ENCODE peak calls at places on chromosome 16, in eight cellular contexts. X is colonic mucosa; Z is body of pancreas; E is HuH-7; R is stimulated activated effector memory CD8-positive, alpha-beta T cell treated with anti-CD3 and anti-CD28 coated beads, Interleukin-12 subunit alpha, Interleukin-12 subunit beta, amount 100 ng/mL, for 72 hours; P is SK-N-DZ; V is CD4-positive, alpha-beta T cell; W is heart left ventricle. S is an unnamed sample.

GRCh38 chr16:82523786-82524185 is 103.0 kb upstream of the CDH13 start:
- DNase-seq in X (no peak), Z (no peak), E (no peak), R (no peak), P (no peak), V (no peak), W (no peak), S (no peak)

GRCh38 chr16:21603920-21604319 is 4.5 kb downstream of the METTL9 start:
- DNase-seq in X (no peak), Z (no peak), E (peak; percentile 18), R (no peak), P (no peak), V (no peak), W (no peak), S (peak; percentile 16)

GRCh38 chr16:47713225-47713595 is 252.1 kb downstream of the PHKB start:
- DNase-seq in X (no peak), Z (no peak), E (no peak), R (no peak), P (no peak), V (no peak), W (no peak), S (peak; percentile 13)

GRCh38 chr16:11215935-11216556 is 40.0 kb downstream of the SOCS1 start:
- DNase-seq in X (no peak), Z (no peak), E (no peak), R (no peak), P (no peak), V (no peak), W (no peak), S (no peak)

GRCh38 chr16:11896776-11897175 is 19.0 kb downstream of the GSPT1 start:
- DNase-seq in X (no peak), Z (no peak), E (no peak), R (no peak), P (no peak), V (no peak), W (no peak), S (no peak)

GRCh38 chr16:28589069-28589468 is 7.8 kb downstream of the SULT1A2 start:
- DNase-seq in X (no peak), Z (no peak), E (no peak), R (no peak), P (no peak), V (no peak), W (no peak), S (no peak)

GRCh38 chr16:78461496-78461938 is 362.1 kb downstream of the WWOX start:
- DNase-seq in X (peak; percentile 66), Z (no peak), E (no peak), R (no peak), P (no peak), V (no peak), W (no peak), S (no peak)

GRCh38 chr16:57061084-57061905 is 31.1 kb upstream of the CPNE2 start:
- DNase-seq in X (no peak), Z (peak; percentile 61), E (no peak), R (no peak), P (no peak), V (no peak), W (peak; percentile 81), S (peak; percentile 75)

GRCh38 chr16:1543085-1543896 is 9.8 kb downstream of the TMEM204 start:
- DNase-seq in X (peak; percentile 40), Z (peak; percentile 36), E (peak; percentile 56), R (no peak), P (no peak), V (no peak), W (peak; percentile 85), S (peak; percentile 53)

GRCh38 chr16:58536278-58536677 is 21.0 kb downstream of the SETD6 start:
- DNase-seq in X (no peak), Z (no peak), E (no peak), R (no peak), P (no peak), V (no peak), W (no peak), S (no peak)

GRCh38 chr16:81861503-81861902 is 82.4 kb downstream of the PLCG2 start:
- DNase-seq in X (no peak), Z (no peak), E (no peak), R (no peak), P (no peak), V (no peak), W (no peak), S (no peak)

GRCh38 chr16:57347858-57348257 is 10.7 kb upstream of the CCL22 start:
- DNase-seq in X (no peak), Z (no peak), E (no peak), R (no peak), P (no peak), V (no peak), W (no peak), S (no peak)

GRCh38 chr16:30658731-30659506 is 688 bp downstream of the FBRS start:
- DNase-seq in X (peak; percentile 84), Z (peak; percentile 78), E (peak; percentile 71), R (no peak), P (peak; percentile 98), V (peak; percentile 95), W (peak; percentile 85), S (peak; percentile 80)

GRCh38 chr16:75644240-75645012 is 3.0 kb downstream of the KARS1 start:
- DNase-seq in X (no peak), Z (no peak), E (no peak), R (no peak), P (no peak), V (no peak), W (no peak), S (no peak)

GRCh38 chr16:87240211-87241134 is 76.7 kb downstream of the C16orf95 start:
- DNase-seq in X (peak; percentile 29), Z (no peak), E (no peak), R (no peak), P (no peak), V (no peak), W (no peak), S (no peak)

GRCh38 chr16:11619327-11619851 is 32.7 kb upstream of the LITAF start:
- DNase-seq in X (no peak), Z (no peak), E (no peak), R (no peak), P (no peak), V (peak; percentile 35), W (no peak), S (no peak)

GRCh38 chr16:68090109-68090508 is 4.9 kb downstream of the NFATC3 start:
- DNase-seq in X (no peak), Z (no peak), E (no peak), R (no peak), P (no peak), V (no peak), W (no peak), S (no peak)

GRCh38 chr16:24036614-24037013 is 200.8 kb downstream of the PRKCB start:
- DNase-seq in X (peak; percentile 48), Z (peak; percentile 18), E (peak; percentile 63), R (no peak), P (peak; percentile 67), V (no peak), W (peak; percentile 13), S (peak; percentile 51)

GRCh38 chr16:12661656-12662172 is 142.0 kb downstream of the CPPED1 start:
- DNase-seq in X (peak; percentile 22), Z (no peak), E (peak; percentile 62), R (no peak), P (no peak), V (no peak), W (no peak), S (no peak)

GRCh38 chr16:61148930-61149329 is 887.3 kb downstream of the CDH8 start:
- DNase-seq in X (no peak), Z (no peak), E (no peak), R (no peak), P (no peak), V (no peak), W (no peak), S (no peak)

GRCh38 chr16:89334461-89334860 is 117.0 kb downstream of the ZNF778 start:
- DNase-seq in X (no peak), Z (peak; percentile 8), E (no peak), R (no peak), P (no peak), V (no peak), W (no peak), S (no peak)

GRCh38 chr16:72247821-72248253 is 75.9 kb upstream of the PMFBP1 start:
- DNase-seq in X (no peak), Z (peak; percentile 69), E (no peak), R (no peak), P (no peak), V (no peak), W (no peak), S (no peak)

GRCh38 chr16:25823891-25824290 is 132.1 kb downstream of the HS3ST4 start:
- DNase-seq in X (no peak), Z (no peak), E (no peak), R (no peak), P (no peak), V (no peak), W (no peak), S (no peak)

GRCh38 chr16:57277586-57277985 is 6.9 kb downstream of the PLLP start:
- DNase-seq in X (peak; percentile 48), Z (no peak), E (no peak), R (no peak), P (no peak), V (peak; percentile 79), W (no peak), S (no peak)

GRCh38 chr16:80610489-80611156 is 69.8 kb downstream of the DYNLRB2 start:
- DNase-seq in X (no peak), Z (no peak), E (no peak), R (no peak), P (no peak), V (no peak), W (no peak), S (no peak)

GRCh38 chr16:27334874-27335273 is 21.1 kb downstream of the IL4R start:
- DNase-seq in X (no peak), Z (no peak), E (no peak), R (no peak), P (no peak), V (no peak), W (no peak), S (no peak)

GRCh38 chr16:82368041-82368440 is 198.0 kb upstream of the MPHOSPH6 start:
- DNase-seq in X (peak; percentile 27), Z (peak; percentile 20), E (peak; percentile 53), R (no peak), P (no peak), V (no peak), W (peak; percentile 65), S (no peak)

GRCh38 chr16:22977294-22977697 is 163.3 kb downstream of the HS3ST2 start:
- DNase-seq in X (no peak), Z (no peak), E (no peak), R (no peak), P (no peak), V (no peak), W (no peak), S (no peak)

S was measured in BE2C.